ENCODE peak calls at places on chromosomes 11 and 22, in ten cellular contexts. J, Y, S, H, N, R, L, Q, F and M are unnamed samples.
A peak's percentile ranks its signal among the peaks of the same experiment; 100 is the strongest.

GRCh38 chr11:69076129-69076791 is 27.5 kb downstream of the TPCN2 start:
- DNase-seq in J (no peak), Y (no peak), S (no peak), H (no peak), N (no peak), R (no peak), L (no peak), Q (no peak), F (no peak), M (no peak)

GRCh38 chr11:112834277-112834755 is 126.9 kb upstream of the NCAM1 start:
- DNase-seq in J (no peak), Y (peak; percentile 70), S (no peak), H (no peak), N (peak; percentile 70), R (no peak), L (peak; percentile 75), Q (no peak), F (no peak), M (no peak)

GRCh38 chr11:70580036-70580805 is 181.9 kb downstream of the CTTN start:
- DNase-seq in J (peak; percentile 54), Y (no peak), S (peak; percentile 56), H (no peak), N (peak; percentile 54), R (no peak), L (no peak), Q (no peak), F (no peak), M (no peak)

GRCh38 chr11:77147668-77148321 is 19.7 kb downstream of the MYO7A start:
- DNase-seq in J (peak; percentile 79), Y (no peak), S (peak; percentile 89), H (no peak), N (no peak), R (no peak), L (no peak), Q (no peak), F (no peak), M (no peak)

GRCh38 chr22:35742342-35743100 is 24.8 kb downstream of the APOL5 start:
- DNase-seq in J (no peak), Y (no peak), S (no peak), H (no peak), N (no peak), R (peak; percentile 76), L (no peak), Q (no peak), F (no peak), M (no peak)

GRCh38 chr11:17748761-17749721 is 14.5 kb downstream of the KCNC1 start:
- DNase-seq in J (no peak), Y (no peak), S (no peak), H (peak; percentile 31), N (peak; percentile 49), R (no peak), L (no peak), Q (no peak), F (no peak), M (no peak)

GRCh38 chr22:39214006-39214382 is 30.8 kb downstream of the PDGFB start:
- DNase-seq in J (no peak), Y (no peak), S (no peak), H (peak; percentile 26), N (no peak), R (no peak), L (no peak), Q (no peak), F (peak; percentile 7), M (no peak)

GRCh38 chr11:106594751-106595351 is 423.4 kb downstream of the GUCY1A2 start:
- DNase-seq in J (no peak), Y (no peak), S (no peak), H (no peak), N (no peak), R (peak; percentile 42), L (no peak), Q (no peak), F (no peak), M (no peak)

GRCh38 chr11:35082322-35083180 is 56.4 kb upstream of the CD44 start:
- DNase-seq in J (peak; percentile 48), Y (peak; percentile 46), S (peak; percentile 24), H (peak; percentile 47), N (peak; percentile 88), R (peak; percentile 95), L (peak; percentile 21), Q (peak; percentile 95), F (peak; percentile 60), M (peak; percentile 94)

GRCh38 chr11:105022998-105023397 is at the start of gene CASP5:
- DNase-seq in J (no peak), Y (no peak), S (no peak), H (no peak), N (no peak), R (no peak), L (no peak), Q (no peak), F (no peak), M (no peak)

GRCh38 chr11:67320691-67321090 is 17.4 kb downstream of the SSH3 start:
- DNase-seq in J (no peak), Y (no peak), S (no peak), H (no peak), N (no peak), R (no peak), L (no peak), Q (no peak), F (no peak), M (no peak)

GRCh38 chr22:21646608-21647590 is 4.8 kb downstream of the SDF2L1 start:
- DNase-seq in J (peak; percentile 82), Y (peak; percentile 56), S (peak; percentile 89), H (peak; percentile 76), N (peak; percentile 75), R (peak; percentile 51), L (peak; percentile 92), Q (peak; percentile 72), F (peak; percentile 77), M (peak; percentile 82)

GRCh38 chr11:119147604-119148333 is 1.1 kb upstream of the ABCG4 start:
- DNase-seq in J (no peak), Y (no peak), S (peak; percentile 23), H (no peak), N (no peak), R (no peak), L (no peak), Q (no peak), F (no peak), M (peak; percentile 25)

GRCh38 chr11:47106839-47107520 is 69.7 kb downstream of the ARFGAP2 start:
- DNase-seq in J (no peak), Y (no peak), S (peak; percentile 39), H (no peak), N (no peak), R (no peak), L (no peak), Q (no peak), F (no peak), M (no peak)

GRCh38 chr11:117478126-117478856 is 150.6 kb downstream of the CEP164 start:
- DNase-seq in J (no peak), Y (no peak), S (no peak), H (no peak), N (no peak), R (no peak), L (no peak), Q (no peak), F (no peak), M (no peak)

GRCh38 chr11:64447717-64448598 is 89.0 kb downstream of the RPS6KA4 start:
- DNase-seq in J (no peak), Y (peak; percentile 32), S (no peak), H (no peak), N (peak; percentile 68), R (no peak), L (peak; percentile 44), Q (no peak), F (no peak), M (no peak)

DNA sequence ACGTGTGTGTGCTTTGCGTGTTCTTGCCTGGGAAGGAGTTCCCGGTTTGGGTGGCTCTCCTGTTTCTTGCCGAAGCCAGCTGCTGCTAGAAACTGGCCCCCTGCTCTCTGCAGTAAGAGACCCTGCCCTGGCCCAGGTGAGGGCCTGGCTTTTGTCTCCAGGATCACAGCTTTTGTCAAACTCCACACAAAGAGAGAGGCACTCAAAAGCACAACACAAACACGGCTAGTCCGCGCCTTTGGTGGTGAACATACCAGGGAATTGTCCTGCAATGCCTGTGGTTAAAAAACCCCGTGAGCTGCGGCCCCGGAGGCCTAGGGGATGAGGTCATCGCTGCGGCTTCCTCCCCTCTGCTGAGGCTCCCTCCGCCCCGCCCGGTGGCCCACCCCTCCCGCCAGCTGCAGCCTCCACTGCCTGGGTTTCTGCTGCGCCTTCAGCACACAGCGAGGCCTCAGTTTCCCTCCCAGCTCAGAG is 88.9 kb downstream of the KCNQ1 start:
- DNase-seq in J (peak; percentile 75), Y (peak; percentile 74), S (peak; percentile 91), H (peak; percentile 75), N (peak; percentile 85), R (peak; percentile 81), L (peak; percentile 51), Q (no peak), F (peak; percentile 88), M (no peak)
- H3K4me3 ChIP-seq in J (no peak overlapping the region), Y (peak overlapping the region; percentile 41), S (no peak overlapping the region), H (no peak overlapping the region), N (peak overlapping the region; percentile 35), R (peak overlapping the region; percentile 60), L (no peak overlapping the region), Q (no peak overlapping the region), F (no peak overlapping the region), M (no peak overlapping the region)

DNA sequence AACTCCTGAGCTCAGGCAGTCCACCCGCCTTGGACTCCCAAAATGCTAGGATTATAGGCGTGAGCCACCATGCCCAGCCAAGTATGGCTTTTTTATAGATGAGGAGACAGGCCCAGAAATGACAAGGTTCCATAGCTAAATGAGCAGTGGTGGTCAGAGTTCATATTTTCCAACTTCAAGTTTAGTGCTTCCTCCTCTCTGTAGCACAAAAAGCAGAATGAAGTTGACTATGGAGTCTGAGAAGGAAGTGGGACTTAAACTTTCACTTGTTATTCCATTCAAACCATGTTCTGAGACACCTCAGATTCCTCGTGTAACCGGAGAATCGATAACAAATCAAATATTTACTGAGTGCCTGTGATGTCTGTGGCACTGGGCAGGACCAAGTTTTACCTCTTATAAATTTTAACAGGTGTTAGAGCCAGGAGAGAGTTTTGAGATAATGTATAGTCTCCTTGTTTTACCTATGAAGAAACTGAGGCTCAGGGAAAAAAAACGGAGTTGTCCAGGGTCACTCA is 3.0 kb downstream of the LIMK2 start:
- DNase-seq in J (no peak), Y (no peak), S (no peak), H (no peak), N (no peak), R (no peak), L (no peak), Q (no peak), F (no peak), M (no peak)
- H3K4me1 ChIP-seq in J (no peaks in the 10 kb centered on the region), Y (peaks cover 58% of the 10 kb centered on the region), S (peaks cover 41% of the 10 kb centered on the region), H (peaks cover 59% of the 10 kb centered on the region), N (peaks cover 63% of the 10 kb centered on the region), R (peaks cover 7% of the 10 kb centered on the region), L (peaks cover 41% of the 10 kb centered on the region), Q (peaks cover 14% of the 10 kb centered on the region), F (peaks cover 11% of the 10 kb centered on the region), M (peaks cover 43% of the 10 kb centered on the region)

GRCh38 chr11:127680146-127680545 is 679.6 kb upstream of the KIRREL3 start:
- DNase-seq in J (no peak), Y (no peak), S (no peak), H (no peak), N (no peak), R (no peak), L (no peak), Q (no peak), F (no peak), M (no peak)
- H3K4me3 ChIP-seq in J (no peak overlapping the region), Y (no peak overlapping the region), S (no peak overlapping the region), H (no peak overlapping the region), N (no peak overlapping the region), R (no peak overlapping the region), L (no peak overlapping the region), Q (no peak overlapping the region), F (no peak overlapping the region), M (no peak overlapping the region)

DNA sequence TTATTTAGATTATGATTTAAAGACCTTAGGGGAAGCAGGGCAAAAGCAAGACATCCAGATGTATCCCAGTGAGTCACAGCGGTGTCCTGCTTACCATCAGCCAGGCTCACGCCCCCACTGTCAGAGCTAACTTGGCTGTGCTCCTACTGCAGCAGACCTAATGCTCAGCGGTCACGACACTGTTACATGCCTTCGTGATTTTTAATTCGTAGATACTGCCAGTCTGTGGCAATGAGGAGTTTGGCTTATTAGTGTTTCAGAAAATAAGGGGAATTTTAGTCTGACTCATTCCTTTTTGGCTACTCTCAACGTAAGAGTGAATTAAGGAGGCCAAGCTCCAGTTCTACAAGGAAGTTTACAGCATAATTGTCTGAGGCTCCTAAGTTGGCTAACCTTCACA is 22.7 kb downstream of the EFCAB6 start:
- DNase-seq in J (no peak), Y (peak; percentile 23), S (no peak), H (no peak), N (no peak), R (peak; percentile 87), L (peak; percentile 37), Q (peak; percentile 33), F (peak; percentile 81), M (no peak)
- H3K4me1 ChIP-seq in J (peaks cover 3% of the 10 kb centered on the region), Y (peaks cover 6% of the 10 kb centered on the region), S (no peaks in the 10 kb centered on the region), H (no peaks in the 10 kb centered on the region), N (no peaks in the 10 kb centered on the region), R (peaks cover 5% of the 10 kb centered on the region), L (no peaks in the 10 kb centered on the region), Q (peaks cover 12% of the 10 kb centered on the region), F (no peaks in the 10 kb centered on the region), M (no peaks in the 10 kb centered on the region)